ENCODE peak calls at places on chromosome 9, in nine cellular contexts. W, K, R, D, O, B, Y, I and Q are unnamed samples.

GRCh38 chr9:91024841-91025240 is 223.2 kb downstream of the SYK start:
- DNase-seq in R (no peak), B (no peak), Y (no peak), D (no peak), W (no peak), I (no peak), O (no peak), K (no peak), Q (no peak)

GRCh38 chr9:89495824-89496555 is 1.9 kb downstream of the SEMA4D start:
- DNase-seq in W (no peak), D (no peak), K (no peak), O (no peak), R (no peak), B (no peak), I (no peak), Y (no peak), Q (no peak)

GRCh38 chr9:89436963-89437625 is 60.8 kb downstream of the SEMA4D start:
- DNase-seq in R (peak; percentile 45), K (peak; percentile 81), Y (peak; percentile 50), I (peak; percentile 20), B (peak; percentile 53), D (peak; percentile 57), W (no peak), O (peak; percentile 77), Q (no peak)

GRCh38 chr9:123654218-123654617 is 275.7 kb downstream of the DENND1A start:
- DNase-seq in R (no peak), O (no peak), K (no peak), W (no peak), B (no peak), Y (no peak), D (no peak), I (no peak), Q (no peak)

GRCh38 chr9:123807241-123807640 is 122.7 kb downstream of the DENND1A start:
- DNase-seq in K (no peak), D (no peak), Y (no peak), I (no peak), W (no peak), O (no peak), R (no peak), B (no peak), Q (no peak)

GRCh38 chr9:122392714-122393113 is 21.9 kb downstream of the PTGS1 start:
- DNase-seq in I (no peak), K (no peak), R (no peak), O (peak; percentile 14), B (no peak), Y (no peak), D (no peak), W (no peak), Q (no peak)

GRCh38 chr9:81626511-81626910 is 62.8 kb downstream of the TLE1 start:
- DNase-seq in O (no peak), Y (no peak), K (no peak), R (no peak), W (no peak), D (no peak), B (no peak), I (no peak), Q (no peak)

GRCh38 chr9:136336156-136336860 is 9.0 kb downstream of the GPSM1 start:
- DNase-seq in R (no peak), Y (no peak), B (no peak), K (no peak), D (no peak), W (no peak), I (no peak), O (no peak), Q (no peak)

GRCh38 chr9:38435526-38435925 is 11.3 kb upstream of the IGFBPL1 start:
- DNase-seq in Y (no peak), O (no peak), W (no peak), I (no peak), D (no peak), B (no peak), R (no peak), K (no peak), Q (no peak)

GRCh38 chr9:109401990-109402318 is 81.1 kb upstream of the EPB41L4B start:
- DNase-seq in K (no peak), B (no peak), Y (no peak), D (no peak), R (no peak), O (no peak), I (no peak), W (no peak), Q (no peak)

GRCh38 chr9:93307468-93308157 is 123.7 kb downstream of the WNK2 start:
- DNase-seq in O (no peak), R (no peak), W (no peak), D (no peak), Y (peak; percentile 44), I (no peak), K (no peak), B (peak; percentile 7), Q (no peak)

GRCh38 chr9:27033815-27034403 is 28.4 kb upstream of the LRRC19 start:
- DNase-seq in W (no peak), I (no peak), B (peak; percentile 35), K (no peak), O (peak; percentile 44), R (peak; percentile 1), Y (peak; percentile 83), D (no peak), Q (peak; percentile 36)

GRCh38 chr9:125375820-125376219 is 114.2 kb downstream of the GAPVD1 start:
- DNase-seq in O (no peak), B (no peak), I (no peak), W (no peak), R (no peak), K (no peak), Y (no peak), D (no peak), Q (no peak)

GRCh38 chr9:79104216-79104615 is 467.5 kb upstream of the TLE4 start:
- DNase-seq in I (no peak), K (no peak), O (no peak), R (no peak), B (no peak), Y (no peak), W (no peak), D (no peak), Q (no peak)
- H3K27ac ChIP-seq in I (no peak overlapping the region), K (no peak overlapping the region), O (no peak overlapping the region), R (no peak overlapping the region), B (no peak overlapping the region), Y (no peak overlapping the region), W (no peak overlapping the region), D (no peak overlapping the region), Q (no peak overlapping the region)

GRCh38 chr9:35729700-35730485 is 2.1 kb downstream of the TLN1 start:
- DNase-seq in I (peak; percentile 62), Y (peak; percentile 74), D (peak; percentile 19), O (peak; percentile 73), W (no peak), B (no peak), R (no peak), K (peak; percentile 86), Q (peak; percentile 83)
- H3K4me1 ChIP-seq in I (peaks cover 30% of the 10 kb centered on the region), Y (peaks cover 13% of the 10 kb centered on the region), D (peaks cover 67% of the 10 kb centered on the region), O (peaks cover 14% of the 10 kb centered on the region), W (peaks cover 25% of the 10 kb centered on the region), B (peaks cover 51% of the 10 kb centered on the region), R (peaks cover 71% of the 10 kb centered on the region), K (peaks cover 67% of the 10 kb centered on the region), Q (peaks cover 50% of the 10 kb centered on the region)

GRCh38 chr9:35537898-35538297 is 48.0 kb downstream of the RUSC2 start:
- DNase-seq in O (no peak), Y (peak; percentile 49), K (no peak), D (no peak), B (no peak), R (no peak), I (no peak), W (no peak), Q (peak; percentile 80)

GRCh38 chr9:35533398-35533797 is 43.5 kb downstream of the RUSC2 start:
- DNase-seq in R (no peak), Y (no peak), D (no peak), B (no peak), I (no peak), O (no peak), W (no peak), K (no peak), Q (no peak)

GRCh38 chr9:35540315-35540714 is 50.4 kb downstream of the RUSC2 start:
- DNase-seq in R (no peak), B (no peak), Y (no peak), I (no peak), D (no peak), W (no peak), K (no peak), O (no peak), Q (no peak)

DNA sequence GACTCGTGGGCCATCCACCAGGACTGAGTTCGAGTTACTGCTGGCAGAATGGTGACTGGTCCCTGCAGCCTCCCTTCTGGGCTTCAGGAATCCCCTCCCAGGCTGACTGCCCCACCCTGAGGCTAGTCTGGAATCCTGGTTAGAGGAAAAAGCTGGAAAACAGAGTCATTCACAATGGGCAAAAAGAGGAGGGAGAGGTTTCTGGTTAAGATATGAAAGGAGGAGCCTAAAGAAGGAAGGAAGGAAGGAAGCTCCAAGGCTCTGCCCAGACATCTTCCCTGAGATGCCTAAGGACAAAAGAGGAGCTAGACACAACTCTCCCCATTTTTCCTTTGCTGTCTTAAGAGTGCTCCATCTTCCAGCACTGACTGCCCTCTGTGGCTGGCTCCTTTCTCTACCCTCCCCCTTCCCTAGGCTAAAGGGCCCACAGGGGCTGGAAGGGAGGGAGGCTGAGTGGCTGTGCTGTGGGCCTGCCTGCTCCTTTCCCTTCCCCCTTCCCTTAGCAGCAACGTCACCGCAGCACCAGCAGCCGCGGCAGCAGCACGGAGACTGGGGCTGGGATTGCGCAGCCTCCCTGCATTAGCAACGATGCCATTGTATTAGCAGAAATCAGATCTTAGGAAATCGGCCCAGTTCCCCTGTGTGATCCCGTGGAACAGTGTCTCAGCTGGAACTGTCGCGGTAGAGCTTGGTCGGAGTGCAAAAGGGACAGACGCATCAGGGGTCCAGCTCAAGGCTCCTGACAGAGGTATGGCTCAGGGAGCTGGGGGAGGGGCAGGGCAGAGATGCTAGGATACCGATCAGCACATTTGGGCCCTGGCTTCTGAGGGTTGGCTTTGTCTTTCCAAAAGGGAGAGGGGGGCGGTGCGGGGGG is 48.7 kb downstream of the RUSC2 start:
- DNase-seq in R (no peak), K (peak; percentile 81), Y (peak; percentile 87), I (peak; percentile 55), O (no peak), W (no peak), D (no peak), B (no peak), Q (peak; percentile 80)
- H3K27ac ChIP-seq in R (no peak overlapping the region), K (peak overlapping the region; percentile 79), Y (peak overlapping the region; percentile 96), I (peak overlapping the region; percentile 95), O (peak overlapping the region; percentile 80), W (peak overlapping the region; percentile 44), D (no peak overlapping the region), B (peak overlapping the region; percentile 64), Q (peak overlapping the region; percentile 94)

GRCh38 chr9:33155393-33155792 is 11.7 kb downstream of the B4GALT1 start:
- DNase-seq in D (no peak), Y (no peak), I (no peak), W (no peak), B (no peak), K (no peak), O (no peak), R (no peak), Q (no peak)
- H3K4me1 ChIP-seq in D (peaks cover 84% of the 10 kb centered on the region), Y (peaks cover 9% of the 10 kb centered on the region), I (peaks cover 53% of the 10 kb centered on the region), W (peaks cover 11% of the 10 kb centered on the region), B (peaks cover 64% of the 10 kb centered on the region), K (peaks cover 97% of the 10 kb centered on the region), O (peaks cover 68% of the 10 kb centered on the region), R (peaks cover 87% of the 10 kb centered on the region), Q (peaks cover 49% of the 10 kb centered on the region)